ENCODE peak calls at places on chromosomes 5 and 9, in six cellular contexts. G is endothelial cell of umbilical vein, K is A549, X is K562, R is HepG2, V is GM12878. P is an unnamed sample.

GRCh38 chr9:93064392-93065124 is 6.1 kb downstream of the SUSD3 start:
- DNase-seq in G (no peak), K (no peak), X (peak), R (no peak), V (peak), P (peak)

GRCh38 chr9:5884191-5884590 is 6.5 kb upstream of the MLANA start:
- DNase-seq in G (no peak), K (no peak), X (no peak), R (no peak), V (no peak), P (no peak)

GRCh38 chr9:127873886-127874285 is 3.6 kb downstream of the AK1 start:
- DNase-seq in G (peak), K (no peak), X (no peak), R (no peak), V (no peak), P (no peak)

GRCh38 chr5:32777733-32778132 is 66.6 kb downstream of the NPR3 start:
- DNase-seq in G (no peak), K (no peak), X (no peak), R (no peak), V (no peak), P (no peak)

GRCh38 chr9:76798527-76798926 is 34.3 kb downstream of the PCA3 start:
- DNase-seq in G (no peak), K (no peak), X (no peak), R (no peak), V (no peak), P (peak)

GRCh38 chr5:170755679-170756456 is 27.7 kb upstream of the GABRP start:
- DNase-seq in G (peak), K (no peak), X (no peak), R (no peak), V (no peak), P (no peak)

GRCh38 chr5:14144586-14145355 is 1.6 kb downstream of the TRIO start:
- DNase-seq in G (peak), K (peak), X (peak), R (no peak), V (peak), P (peak)

GRCh38 chr9:106643211-106643930 is 219.6 kb upstream of the ZNF462 start:
- DNase-seq in G (no peak), K (no peak), X (no peak), R (no peak), V (no peak), P (no peak)

GRCh38 chr5:119321569-119322311 is 34.1 kb upstream of the TNFAIP8 start:
- DNase-seq in G (no peak), K (no peak), X (peak), R (no peak), V (no peak), P (peak)

DNA sequence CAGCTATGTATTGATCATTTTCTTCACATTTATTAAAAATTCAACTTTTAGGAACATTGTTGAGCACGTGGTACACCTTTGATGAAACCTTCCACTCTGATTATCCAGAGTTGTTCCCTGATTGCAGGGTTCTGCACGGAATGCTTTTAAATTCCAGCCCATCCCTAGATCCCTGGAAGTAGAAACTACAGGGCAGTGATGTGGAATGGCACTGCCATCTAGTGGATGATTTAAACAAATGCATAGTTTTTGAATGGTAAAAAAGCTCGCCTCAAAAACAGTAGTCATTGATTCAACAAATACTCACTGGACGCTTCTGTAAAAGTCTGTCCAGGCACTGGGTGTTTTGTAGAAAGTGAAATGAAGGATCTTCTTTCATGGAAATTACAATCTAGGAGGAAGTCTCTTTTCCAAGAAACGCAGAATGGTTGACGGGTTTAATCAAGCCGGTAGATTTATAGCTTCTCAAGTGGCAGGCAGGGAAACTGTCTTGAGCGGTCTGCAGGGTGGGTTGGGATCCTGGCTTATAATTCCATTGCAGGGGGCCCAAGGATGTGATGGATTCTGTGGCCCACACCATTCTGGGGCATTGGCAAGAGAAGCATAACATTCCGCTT is 118.4 kb downstream of the ARHGAP26 start:
- DNase-seq in G (peak), K (peak), X (peak), R (peak), V (no peak), P (peak)
- TF ChIP-seq MYC in G (no peak), K (no peak), X (no peak), R (no peak), V (no peak), P (no peak)

DNA sequence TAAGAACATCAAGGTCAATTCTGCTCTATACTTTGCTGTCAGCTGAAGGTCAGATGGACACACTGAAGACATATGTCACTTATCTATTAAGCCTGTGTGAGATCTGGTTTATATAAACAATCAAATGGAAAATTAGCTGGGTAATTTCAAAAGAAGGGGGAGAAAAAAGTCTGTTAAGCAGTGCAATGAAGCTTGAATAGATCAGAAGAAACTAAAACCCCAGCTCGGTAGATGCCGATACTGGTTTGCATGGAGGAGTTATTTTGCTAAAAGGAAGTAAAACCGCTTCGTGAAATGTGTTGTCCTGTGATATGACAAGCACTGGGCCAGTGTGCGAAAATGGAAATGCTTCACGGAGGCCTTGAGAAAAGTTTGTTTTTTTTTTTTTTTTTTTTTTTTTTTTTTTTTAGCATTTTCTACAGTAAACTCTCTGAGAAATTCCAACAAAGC is 148.8 kb downstream of the MEF2C start:
- DNase-seq in G (peak), K (no peak), X (peak), R (no peak), V (peak), P (peak)
- TF ChIP-seq POLR2A in G (no peak), K (no peak), X (no peak), R (no peak), V (no peak), P (no peak)

GRCh38 chr5:19122923-19123322 is 865.1 kb downstream of the CDH18 start:
- DNase-seq in G (no peak), K (no peak), X (no peak), R (no peak), V (no peak), P (no peak)

GRCh38 chr5:19125956-19126713 is 861.9 kb downstream of the CDH18 start:
- DNase-seq in G (no peak), K (no peak), X (no peak), R (no peak), V (no peak), P (no peak)
- TF ChIP-seq MYC in G (no peak), K (no peak), X (no peak), R (no peak), V (no peak), P (no peak)

DNA sequence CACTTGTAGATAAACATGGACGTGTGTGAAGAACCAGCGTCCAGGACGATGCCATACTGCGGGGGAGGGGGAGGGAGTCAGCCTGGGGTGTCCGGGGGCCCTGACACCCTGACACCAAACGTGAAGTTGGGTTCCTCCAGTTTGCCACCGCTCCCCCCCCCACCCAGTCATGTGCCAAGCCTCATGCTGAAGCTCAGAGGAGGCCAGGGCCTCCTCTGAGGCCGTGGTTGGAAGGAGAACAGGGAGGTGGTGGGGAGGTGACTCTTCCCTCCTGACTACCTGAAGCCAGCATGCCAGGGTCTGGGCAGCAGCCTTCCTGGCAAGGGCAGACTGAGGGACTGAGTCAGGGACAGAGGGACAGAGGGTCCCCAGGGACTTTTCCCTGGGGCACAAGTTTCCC is 1.6 kb downstream of the ENTPD2 start:
- DNase-seq in G (no peak), K (no peak), X (no peak), R (no peak), V (no peak), P (no peak)
- TF ChIP-seq POLR2A in G (no peak), K (no peak), X (no peak), R (no peak), V (no peak), P (no peak)

DNA sequence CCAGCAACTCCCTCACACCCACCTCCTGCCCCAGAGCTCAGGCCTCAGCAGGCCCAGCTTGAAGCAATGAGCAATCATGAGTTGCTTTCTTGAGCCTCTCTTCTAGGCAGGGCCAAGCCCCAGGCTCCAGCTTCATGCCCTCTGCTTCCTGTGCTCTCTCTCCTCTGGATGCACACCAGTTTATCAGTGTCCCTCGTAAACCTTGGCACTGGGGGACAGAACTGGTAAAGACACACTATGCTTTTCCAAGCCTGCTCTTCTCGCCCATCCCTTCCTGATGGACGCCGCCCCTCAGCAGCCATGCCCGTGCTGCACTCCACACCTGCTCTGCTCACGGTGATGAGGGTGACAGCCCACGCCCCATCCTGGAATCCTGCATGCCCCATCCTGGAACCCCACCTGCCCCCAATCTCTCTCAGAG is 49.4 kb upstream of the ORM1 start:
- DNase-seq in G (no peak), K (no peak), X (no peak), R (no peak), V (no peak), P (no peak)
- TF ChIP-seq MYC in G (no peak), K (no peak), X (no peak), R (no peak), V (no peak), P (no peak)

GRCh38 chr5:178335287-178336030 is 102.9 kb upstream of the PHYKPL start:
- DNase-seq in G (no peak), K (no peak), X (no peak), R (no peak), V (no peak), P (no peak)
- TF ChIP-seq POLR2A in G (no peak), K (no peak), X (no peak), R (no peak), V (no peak), P (no peak)

GRCh38 chr9:121354141-121354540 is 15.9 kb downstream of the STOM start:
- DNase-seq in G (peak), K (no peak), X (no peak), R (peak), V (no peak), P (no peak)

GRCh38 chr9:121350993-121351561 is 19.0 kb downstream of the STOM start:
- DNase-seq in G (peak), K (no peak), X (peak), R (no peak), V (no peak), P (no peak)

GRCh38 chr9:121354770-121355169 is 15.3 kb downstream of the STOM start:
- DNase-seq in G (no peak), K (no peak), X (no peak), R (no peak), V (no peak), P (no peak)

GRCh38 chr9:121357011-121357410 is 13.0 kb downstream of the STOM start:
- DNase-seq in G (peak), K (no peak), X (no peak), R (no peak), V (no peak), P (no peak)

DNA sequence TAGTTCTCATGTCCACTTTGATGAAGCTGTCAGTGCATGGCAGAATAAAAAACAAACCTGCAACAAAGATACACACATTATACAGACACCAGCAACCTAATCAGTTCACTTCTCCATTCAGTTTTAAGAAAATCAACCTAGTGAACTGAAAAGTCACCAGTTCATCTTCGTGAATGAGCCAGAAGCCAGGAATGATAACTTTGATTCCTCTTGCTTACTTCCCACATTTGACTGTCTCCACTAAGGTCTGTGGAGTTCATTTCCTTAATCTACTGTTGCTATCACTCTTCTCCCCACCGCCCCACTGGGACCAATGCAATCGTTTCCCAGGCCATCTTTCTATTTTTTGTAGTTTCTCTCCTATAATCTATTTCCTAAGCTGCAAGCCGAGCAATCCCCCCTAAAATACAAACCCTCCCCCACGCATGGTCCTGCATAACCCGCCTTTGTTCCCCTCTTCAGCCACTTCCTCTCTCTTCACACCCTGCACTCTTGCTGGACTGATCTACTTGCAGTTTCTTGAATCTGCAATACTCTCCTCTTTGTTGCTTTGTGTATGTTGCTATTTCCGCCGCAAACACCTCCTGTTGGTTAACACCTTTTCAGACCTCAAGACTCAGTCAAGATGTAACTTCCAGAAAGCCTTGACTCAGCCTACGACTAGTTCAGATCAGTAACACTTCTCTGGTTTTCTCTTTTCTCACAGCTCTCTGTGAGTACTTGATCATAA is 16.6 kb downstream of the STOM start:
- DNase-seq in G (no peak), K (no peak), X (no peak), R (no peak), V (peak), P (peak)
- TF ChIP-seq MYC in G (no peak), K (no peak), X (no peak), R (no peak), V (no peak), P (no peak)

P was measured in NB4.